ENCODE peak calls at places on chromosomes 7 and 10, in four cellular contexts. B is HCT116, U is SK-N-SH, O is GM12878. N is an unnamed sample.

GRCh38 chr7:4479367-4480039 is 202.6 kb upstream of the FOXK1 start:
- DNase-seq in B (peak), U (peak), O (no peak), N (peak)

GRCh38 chr7:158616050-158616449 is 28.4 kb upstream of the PTPRN2 start:
- DNase-seq in B (no peak), U (no peak), O (no peak), N (no peak)

GRCh38 chr7:20826243-20826642 is 39.6 kb upstream of the SP8 start:
- DNase-seq in B (no peak), U (no peak), O (no peak), N (no peak)

GRCh38 chr10:133421336-133422222 is 2.8 kb downstream of the SPRN start:
- DNase-seq in B (no peak), U (peak), O (no peak), N (no peak)

GRCh38 chr10:13725594-13725993 is 138.8 kb downstream of the PRPF18 start:
- DNase-seq in B (no peak), U (no peak), O (no peak), N (no peak)

GRCh38 chr7:33261585-33261984 is 132.2 kb downstream of the BBS9 start:
- DNase-seq in B (no peak), U (no peak), O (peak), N (no peak)

GRCh38 chr7:102273749-102274712 is 12.6 kb upstream of the SH2B2 start:
- DNase-seq in B (peak), U (no peak), O (no peak), N (peak)

GRCh38 chr10:71766717-71767419 is 6.5 kb downstream of the VSIR start:
- DNase-seq in B (peak), U (no peak), O (no peak), N (no peak)

GRCh38 chr10:24494777-24495176 is 228.9 kb downstream of the ARHGAP21 start:
- DNase-seq in B (no peak), U (no peak), O (no peak), N (no peak)

GRCh38 chr10:18333616-18334015 is 193.4 kb downstream of the CACNB2 start:
- DNase-seq in B (no peak), U (no peak), O (no peak), N (no peak)

GRCh38 chr7:90595341-90595800 is 750 bp upstream of the CDK14 start:
- DNase-seq in B (no peak), U (no peak), O (no peak), N (no peak)

GRCh38 chr10:86579883-86580548 is 58.4 kb upstream of the WAPL start:
- DNase-seq in B (no peak), U (no peak), O (no peak), N (no peak)

GRCh38 chr10:133169173-133169947 is 9.3 kb downstream of the KNDC1 start:
- DNase-seq in B (no peak), U (no peak), O (no peak), N (no peak)

GRCh38 chr7:14899065-14899464 is 3.5 kb downstream of the DGKB start:
- DNase-seq in B (no peak), U (no peak), O (no peak), N (no peak)

GRCh38 chr7:116591202-116592040 is 66.6 kb downstream of the CAV1 start:
- DNase-seq in B (peak), U (peak), O (no peak), N (peak)

GRCh38 chr10:3172081-3172445 is 519 bp downstream of the PITRM1 start:
- DNase-seq in B (peak), U (peak), O (no peak), N (peak)

GRCh38 chr7:131649879-131650278 is 93.5 kb upstream of the PODXL start:
- DNase-seq in B (no peak), U (no peak), O (no peak), N (no peak)

GRCh38 chr10:104122273-104123107 is 519 bp downstream of the SFR1 start:
- DNase-seq in B (no peak), U (no peak), O (no peak), N (peak)

GRCh38 chr10:35449944-35450343 is 113.6 kb downstream of the CCNY start:
- DNase-seq in B (no peak), U (no peak), O (no peak), N (no peak)

GRCh38 chr10:71255817-71256660 is 43.7 kb downstream of the UNC5B start:
- DNase-seq in B (peak), U (peak), O (no peak), N (no peak)

GRCh38 chr10:81081887-81082620 is 544.4 kb downstream of the SH2D4B start:
- DNase-seq in B (no peak), U (no peak), O (no peak), N (peak)

GRCh38 chr10:111445709-111446108 is 368.9 kb downstream of the ADRA2A start:
- DNase-seq in B (no peak), U (no peak), O (no peak), N (no peak)

GRCh38 chr7:158587425-158588084 is at the start of gene PTPRN2:
- DNase-seq in B (no peak), U (peak), O (no peak), N (peak)

GRCh38 chr7:157411580-157411979 is 74.8 kb downstream of the DNAJB6 start:
- DNase-seq in B (no peak), U (peak), O (no peak), N (no peak)

GRCh38 chr10:51895209-51895608 is 195.8 kb upstream of the CSTF2T start:
- DNase-seq in B (no peak), U (no peak), O (no peak), N (no peak)

GRCh38 chr10:110170142-110170887 is 37.1 kb upstream of the MXI1 start:
- DNase-seq in B (no peak), U (no peak), O (no peak), N (no peak)

GRCh38 chr7:35805876-35806275 is 5.0 kb downstream of the SEPTIN7 start:
- DNase-seq in B (no peak), U (no peak), O (no peak), N (no peak)

GRCh38 chr7:117950601-117951278 is 77.5 kb upstream of the CTTNBP2 start:
- DNase-seq in B (no peak), U (no peak), O (no peak), N (no peak)

GRCh38 chr7:1292972-1293830 is 60.5 kb downstream of the UNCX start:
- DNase-seq in B (no peak), U (no peak), O (no peak), N (no peak)

GRCh38 chr7:31860925-31861324 is 173.9 kb downstream of the PPP1R17 start:
- DNase-seq in B (no peak), U (no peak), O (no peak), N (no peak)

GRCh38 chr7:129536323-129536722 is 34.0 kb downstream of the SMKR1 start:
- DNase-seq in B (no peak), U (no peak), O (no peak), N (no peak)

GRCh38 chr10:86958109-86958830 is at the start of gene SNCG:
- DNase-seq in B (no peak), U (no peak), O (no peak), N (no peak)

GRCh38 chr10:61978965-61979364 is 77.5 kb downstream of the ARID5B start:
- DNase-seq in B (no peak), U (no peak), O (no peak), N (no peak)

GRCh38 chr7:133789951-133790350 is 337.2 kb upstream of the LRGUK start:
- DNase-seq in B (no peak), U (no peak), O (no peak), N (no peak)

GRCh38 chr10:71595649-71596048 is 123.9 kb downstream of the C10orf105 start:
- DNase-seq in B (no peak), U (no peak), O (no peak), N (no peak)

GRCh38 chr7:27739301-27739913 is 555 bp upstream of the TAX1BP1 start:
- DNase-seq in B (no peak), U (peak), O (no peak), N (no peak)
- TF ChIP-seq JUND in B (no peak), U (no peak), O (no peak), N (no peak)

GRCh38 chr7:24440851-24441250 is 132.4 kb upstream of the PALS2 start:
- DNase-seq in B (no peak), U (no peak), O (no peak), N (no peak)

GRCh38 chr7:24441331-24442059 is 131.8 kb upstream of the PALS2 start:
- DNase-seq in B (no peak), U (no peak), O (no peak), N (no peak)

GRCh38 chr7:24442170-24442777 is 131.0 kb upstream of the PALS2 start:
- DNase-seq in B (no peak), U (no peak), O (no peak), N (no peak)

GRCh38 chr7:24448038-24448437 is 125.2 kb upstream of the PALS2 start:
- DNase-seq in B (no peak), U (no peak), O (no peak), N (no peak)

GRCh38 chr7:24445041-24445440 is 128.2 kb upstream of the PALS2 start:
- DNase-seq in B (no peak), U (no peak), O (no peak), N (no peak)
- TF ChIP-seq JUND in B (no peak), U (no peak), O (no peak), N (no peak)

GRCh38 chr7:111855161-111855841 is 293.0 kb upstream of the IMMP2L start:
- DNase-seq in B (peak), U (peak), O (peak), N (peak)
- TF ChIP-seq JUND in B (no peak), U (no peak), O (no peak), N (no peak)

DNA sequence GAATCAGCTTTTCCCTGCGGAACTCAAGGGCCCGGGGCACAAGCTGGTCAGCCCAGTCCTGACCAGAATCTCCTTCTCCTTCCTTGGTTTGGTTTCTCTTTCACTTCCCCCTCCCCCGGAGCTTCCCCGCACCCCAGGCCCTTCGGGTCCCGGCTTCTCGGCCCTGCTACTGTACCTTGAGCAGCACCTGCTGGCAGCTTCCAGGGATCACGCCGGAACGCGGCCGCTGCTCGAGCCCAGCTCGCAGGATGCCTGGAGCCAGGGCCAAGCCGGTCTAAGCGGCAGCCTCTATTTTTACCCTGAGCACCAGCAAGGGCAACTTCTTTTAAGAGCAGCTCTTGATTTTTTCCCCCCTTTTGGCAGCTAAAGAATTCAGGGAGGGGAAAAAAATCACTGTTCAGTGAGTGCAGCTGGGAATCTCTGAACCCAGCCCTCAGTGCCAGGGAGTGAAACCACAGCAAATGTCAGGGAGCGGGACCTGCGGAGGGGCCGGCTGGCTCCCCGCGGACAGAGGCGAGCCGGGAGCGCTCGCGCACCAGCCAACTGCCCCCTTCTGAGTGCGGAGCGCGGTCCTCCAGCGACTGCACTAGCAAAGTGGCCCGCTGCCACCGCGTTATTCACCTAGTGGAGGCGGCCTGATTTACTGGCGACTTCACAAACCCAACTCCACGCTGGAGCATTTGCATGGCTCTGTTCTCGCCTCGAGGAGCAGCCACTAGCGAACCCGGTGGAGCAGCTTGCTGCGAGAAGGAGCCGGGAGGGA is 2.4 kb upstream of the INHBA start:
- DNase-seq in B (no peak), U (peak), O (peak), N (peak)
- TF ChIP-seq JUND in B (no peak), U (no peak), O (no peak), N (no peak)

GRCh38 chr7:45580053-45580872 is 6.1 kb downstream of the ADCY1 start:
- DNase-seq in B (no peak), U (peak), O (no peak), N (no peak)
- TF ChIP-seq JUND in B (no peak), U (no peak), O (no peak), N (no peak)

GRCh38 chr7:153628825-153629224 is 423.4 kb upstream of the DPP6 start:
- DNase-seq in B (no peak), U (no peak), O (no peak), N (no peak)
- TF ChIP-seq JUND in B (no peak), U (no peak), O (no peak), N (no peak)

DNA sequence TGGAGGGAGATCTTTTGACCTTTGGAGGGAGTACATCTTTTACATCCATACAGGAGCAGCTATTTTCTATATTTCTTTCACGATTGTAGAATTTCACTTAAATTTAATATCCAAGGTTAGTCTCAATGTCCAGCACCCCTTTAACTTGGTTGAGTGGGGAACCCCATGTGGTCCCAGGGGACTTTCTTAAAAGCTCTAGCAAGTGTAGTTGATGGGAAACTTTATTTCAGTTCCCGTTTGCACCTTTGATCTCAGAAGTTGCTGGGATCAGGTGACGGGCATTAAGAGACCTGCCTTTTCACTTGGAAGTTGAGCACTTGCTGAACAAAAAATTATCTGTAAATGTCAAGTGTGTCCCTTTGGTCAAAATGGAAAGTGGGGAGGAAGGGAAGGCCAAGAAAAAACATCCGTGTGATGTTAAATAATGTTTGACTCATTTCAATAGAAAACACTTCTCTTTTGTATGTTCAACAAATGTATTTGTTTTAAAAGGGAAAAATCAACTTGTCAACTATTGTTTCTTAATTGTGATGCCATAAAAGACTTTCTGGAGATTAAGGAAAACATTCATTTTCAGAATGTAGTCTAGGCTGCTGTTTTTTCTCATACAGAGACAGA is 370.1 kb upstream of the GALNT17 start:
- DNase-seq in B (no peak), U (no peak), O (peak), N (no peak)
- TF ChIP-seq JUND in B (no peak), U (no peak), O (no peak), N (no peak)